ENCODE peak calls at places on chromosomes 12 and 14, in six cellular contexts. One of them, this sample, is unnamed.
A peak's percentile ranks its signal among the peaks of the same experiment; 100 is the strongest.

GRCh38 chr14:29749327-29749726 is 178.3 kb downstream of the PRKD1 start:
- DNase-seq in adrenal gland: no peak
- DNase-seq in upper lobe of left lung: no peak
- DNase-seq in cardiac muscle cell: no peak
- DNase-seq in CD4-positive, CD25-positive, alpha-beta regulatory T cell: no peak
- DNase-seq in Peyer's patch: no peak
- DNase-seq in this sample: no peak

GRCh38 chr14:79972230-79972629 is 239.1 kb downstream of the DIO2 start:
- DNase-seq in Peyer's patch: no peak
- DNase-seq in upper lobe of left lung: no peak
- DNase-seq in CD4-positive, CD25-positive, alpha-beta regulatory T cell: no peak
- DNase-seq in adrenal gland: no peak
- DNase-seq in cardiac muscle cell: no peak
- DNase-seq in this sample: no peak

GRCh38 chr12:124436366-124436765 is 131.0 kb downstream of the NCOR2 start:
- DNase-seq in cardiac muscle cell: no peak
- DNase-seq in Peyer's patch: no peak
- DNase-seq in upper lobe of left lung: no peak
- DNase-seq in CD4-positive, CD25-positive, alpha-beta regulatory T cell: no peak
- DNase-seq in adrenal gland: no peak
- DNase-seq in this sample: no peak

GRCh38 chr14:105070760-105071137 is 5.5 kb upstream of the GPR132 start:
- DNase-seq in upper lobe of left lung: no peak
- DNase-seq in Peyer's patch: no peak
- DNase-seq in cardiac muscle cell: no peak
- DNase-seq in CD4-positive, CD25-positive, alpha-beta regulatory T cell: no peak
- DNase-seq in adrenal gland: no peak
- DNase-seq in this sample: no peak

GRCh38 chr12:91687052-91688017 is 458.3 kb downstream of the BTG1 start:
- DNase-seq in upper lobe of left lung: no peak
- DNase-seq in cardiac muscle cell: no peak
- DNase-seq in Peyer's patch: no peak
- DNase-seq in adrenal gland: no peak
- DNase-seq in CD4-positive, CD25-positive, alpha-beta regulatory T cell: peak; percentile 8
- DNase-seq in this sample: peak; percentile 85

GRCh38 chr12:14824012-14824634 is 10.1 kb upstream of the SMCO3 start:
- DNase-seq in Peyer's patch: no peak
- DNase-seq in CD4-positive, CD25-positive, alpha-beta regulatory T cell: no peak
- DNase-seq in upper lobe of left lung: no peak
- DNase-seq in cardiac muscle cell: no peak
- DNase-seq in adrenal gland: no peak
- DNase-seq in this sample: no peak

GRCh38 chr14:92945959-92946846 is 23.3 kb downstream of the CHGA start:
- DNase-seq in Peyer's patch: no peak
- DNase-seq in cardiac muscle cell: no peak
- DNase-seq in adrenal gland: peak; percentile 45
- DNase-seq in upper lobe of left lung: peak; percentile 82
- DNase-seq in CD4-positive, CD25-positive, alpha-beta regulatory T cell: no peak
- DNase-seq in this sample: no peak

GRCh38 chr14:83909507-83909906 is 1620.4 kb upstream of the FLRT2 start:
- DNase-seq in CD4-positive, CD25-positive, alpha-beta regulatory T cell: no peak
- DNase-seq in Peyer's patch: no peak
- DNase-seq in adrenal gland: no peak
- DNase-seq in cardiac muscle cell: no peak
- DNase-seq in upper lobe of left lung: no peak
- DNase-seq in this sample: no peak

GRCh38 chr14:52790756-52791203 is 627 bp downstream of the GNPNAT1 start:
- DNase-seq in upper lobe of left lung: no peak
- DNase-seq in Peyer's patch: no peak
- DNase-seq in adrenal gland: no peak
- DNase-seq in CD4-positive, CD25-positive, alpha-beta regulatory T cell: no peak
- DNase-seq in cardiac muscle cell: no peak
- DNase-seq in this sample: no peak

GRCh38 chr12:106594447-106594846 is 11.6 kb downstream of the RFX4 start:
- DNase-seq in Peyer's patch: no peak
- DNase-seq in cardiac muscle cell: no peak
- DNase-seq in adrenal gland: no peak
- DNase-seq in upper lobe of left lung: peak; percentile 57
- DNase-seq in CD4-positive, CD25-positive, alpha-beta regulatory T cell: no peak
- DNase-seq in this sample: no peak

GRCh38 chr12:49041881-49042484 is 18.6 kb downstream of the KMT2D start:
- DNase-seq in CD4-positive, CD25-positive, alpha-beta regulatory T cell: no peak
- DNase-seq in adrenal gland: no peak
- DNase-seq in upper lobe of left lung: no peak
- DNase-seq in cardiac muscle cell: no peak
- DNase-seq in Peyer's patch: no peak
- DNase-seq in this sample: no peak

GRCh38 chr12:68131867-68132414 is 27.6 kb downstream of the IFNG start:
- DNase-seq in Peyer's patch: no peak
- DNase-seq in upper lobe of left lung: no peak
- DNase-seq in adrenal gland: no peak
- DNase-seq in cardiac muscle cell: no peak
- DNase-seq in CD4-positive, CD25-positive, alpha-beta regulatory T cell: no peak
- DNase-seq in this sample: no peak

GRCh38 chr14:74324945-74325361 is 22.2 kb upstream of the ABCD4 start:
- DNase-seq in adrenal gland: no peak
- DNase-seq in cardiac muscle cell: peak; percentile 54
- DNase-seq in upper lobe of left lung: no peak
- DNase-seq in Peyer's patch: no peak
- DNase-seq in CD4-positive, CD25-positive, alpha-beta regulatory T cell: no peak
- DNase-seq in this sample: no peak

GRCh38 chr12:5614206-5614605 is 182.3 kb downstream of the NTF3 start:
- DNase-seq in upper lobe of left lung: no peak
- DNase-seq in adrenal gland: no peak
- DNase-seq in cardiac muscle cell: no peak
- DNase-seq in CD4-positive, CD25-positive, alpha-beta regulatory T cell: no peak
- DNase-seq in Peyer's patch: no peak
- DNase-seq in this sample: no peak

GRCh38 chr12:121784460-121784859 is 9.0 kb downstream of the RHOF start:
- DNase-seq in upper lobe of left lung: no peak
- DNase-seq in CD4-positive, CD25-positive, alpha-beta regulatory T cell: no peak
- DNase-seq in cardiac muscle cell: no peak
- DNase-seq in adrenal gland: peak; percentile 71
- DNase-seq in Peyer's patch: no peak
- DNase-seq in this sample: no peak

GRCh38 chr12:121783771-121784170 is 9.7 kb downstream of the RHOF start:
- DNase-seq in upper lobe of left lung: no peak
- DNase-seq in CD4-positive, CD25-positive, alpha-beta regulatory T cell: no peak
- DNase-seq in Peyer's patch: no peak
- DNase-seq in adrenal gland: no peak
- DNase-seq in cardiac muscle cell: no peak
- DNase-seq in this sample: no peak

GRCh38 chr12:121787063-121787774 is 6.3 kb downstream of the RHOF start:
- DNase-seq in CD4-positive, CD25-positive, alpha-beta regulatory T cell: peak; percentile 58
- DNase-seq in adrenal gland: no peak
- DNase-seq in cardiac muscle cell: no peak
- DNase-seq in upper lobe of left lung: no peak
- DNase-seq in Peyer's patch: peak; percentile 87
- DNase-seq in this sample: peak; percentile 59

GRCh38 chr12:121788176-121788818 is 5.2 kb downstream of the RHOF start:
- DNase-seq in CD4-positive, CD25-positive, alpha-beta regulatory T cell: no peak
- DNase-seq in upper lobe of left lung: no peak
- DNase-seq in Peyer's patch: no peak
- DNase-seq in adrenal gland: no peak
- DNase-seq in cardiac muscle cell: no peak
- DNase-seq in this sample: no peak

GRCh38 chr12:121786441-121786825 is 7.1 kb downstream of the RHOF start:
- DNase-seq in cardiac muscle cell: no peak
- DNase-seq in adrenal gland: peak; percentile 97
- DNase-seq in upper lobe of left lung: no peak
- DNase-seq in Peyer's patch: no peak
- DNase-seq in CD4-positive, CD25-positive, alpha-beta regulatory T cell: no peak
- DNase-seq in this sample: peak; percentile 74
- H3K4me1 ChIP-seq in cardiac muscle cell: peaks cover 15% of the 10 kb centered on the region
- H3K4me1 ChIP-seq in adrenal gland: peaks cover 10% of the 10 kb centered on the region
- H3K4me1 ChIP-seq in upper lobe of left lung: peaks cover 67% of the 10 kb centered on the region
- H3K4me1 ChIP-seq in Peyer's patch: peaks cover 64% of the 10 kb centered on the region
- H3K4me1 ChIP-seq in CD4-positive, CD25-positive, alpha-beta regulatory T cell: peaks cover 97% of the 10 kb centered on the region
- H3K4me1 ChIP-seq in this sample: peaks cover 91% of the 10 kb centered on the region

DNA sequence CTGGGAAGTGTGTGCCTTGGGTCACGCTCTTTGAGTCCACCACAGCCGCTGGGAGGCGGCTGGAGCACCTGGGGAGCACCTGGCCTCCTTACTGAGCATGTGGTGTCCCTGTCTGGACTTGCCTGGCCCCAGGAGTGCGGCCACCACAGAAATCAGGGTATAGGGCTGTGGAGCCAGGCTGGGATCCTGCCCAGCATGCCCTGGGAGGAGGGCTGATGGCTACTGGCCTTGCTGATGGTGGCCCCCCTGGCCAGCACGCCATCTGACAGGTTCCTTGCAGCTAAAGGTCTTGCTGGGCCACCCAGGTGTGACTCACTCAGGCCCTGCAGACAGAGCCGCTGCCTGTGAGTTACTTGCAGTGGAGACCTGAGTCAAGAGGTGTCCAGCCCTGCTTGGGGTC is 6.0 kb downstream of the ULK1 start:
- DNase-seq in cardiac muscle cell: no peak
- DNase-seq in Peyer's patch: no peak
- DNase-seq in upper lobe of left lung: no peak
- DNase-seq in CD4-positive, CD25-positive, alpha-beta regulatory T cell: no peak
- DNase-seq in adrenal gland: peak; percentile 35
- DNase-seq in this sample: no peak
- H3K4me1 ChIP-seq in cardiac muscle cell: peaks cover 11% of the 10 kb centered on the region
- H3K4me1 ChIP-seq in Peyer's patch: peaks cover 8% of the 10 kb centered on the region
- H3K4me1 ChIP-seq in upper lobe of left lung: peaks cover 63% of the 10 kb centered on the region
- H3K4me1 ChIP-seq in CD4-positive, CD25-positive, alpha-beta regulatory T cell: peaks cover 20% of the 10 kb centered on the region
- H3K4me1 ChIP-seq in adrenal gland: peaks cover 18% of the 10 kb centered on the region
- H3K4me1 ChIP-seq in this sample: peaks cover 19% of the 10 kb centered on the region

GRCh38 chr14:61459229-61459628 is 137.8 kb downstream of the PRKCH start:
- DNase-seq in CD4-positive, CD25-positive, alpha-beta regulatory T cell: no peak
- DNase-seq in cardiac muscle cell: no peak
- DNase-seq in adrenal gland: no peak
- DNase-seq in upper lobe of left lung: no peak
- DNase-seq in Peyer's patch: no peak
- DNase-seq in this sample: no peak
- H3K4me1 ChIP-seq in CD4-positive, CD25-positive, alpha-beta regulatory T cell: peaks cover 33% of the 10 kb centered on the region
- H3K4me1 ChIP-seq in cardiac muscle cell: peaks cover 28% of the 10 kb centered on the region
- H3K4me1 ChIP-seq in adrenal gland: no peaks in the 10 kb centered on the region
- H3K4me1 ChIP-seq in upper lobe of left lung: peaks cover 29% of the 10 kb centered on the region
- H3K4me1 ChIP-seq in Peyer's patch: peaks cover 4% of the 10 kb centered on the region
- H3K4me1 ChIP-seq in this sample: peaks cover 48% of the 10 kb centered on the region

GRCh38 chr14:68549057-68549421 is 243.8 kb downstream of the ZFP36L1 start:
- DNase-seq in Peyer's patch: no peak
- DNase-seq in upper lobe of left lung: no peak
- DNase-seq in adrenal gland: peak; percentile 52
- DNase-seq in CD4-positive, CD25-positive, alpha-beta regulatory T cell: no peak
- DNase-seq in cardiac muscle cell: no peak
- DNase-seq in this sample: no peak
- H3K4me1 ChIP-seq in Peyer's patch: no peaks in the 10 kb centered on the region
- H3K4me1 ChIP-seq in upper lobe of left lung: peaks cover 71% of the 10 kb centered on the region
- H3K4me1 ChIP-seq in adrenal gland: peaks cover 12% of the 10 kb centered on the region
- H3K4me1 ChIP-seq in CD4-positive, CD25-positive, alpha-beta regulatory T cell: no peaks in the 10 kb centered on the region
- H3K4me1 ChIP-seq in cardiac muscle cell: peaks cover 27% of the 10 kb centered on the region
- H3K4me1 ChIP-seq in this sample: no peaks in the 10 kb centered on the region

DNA sequence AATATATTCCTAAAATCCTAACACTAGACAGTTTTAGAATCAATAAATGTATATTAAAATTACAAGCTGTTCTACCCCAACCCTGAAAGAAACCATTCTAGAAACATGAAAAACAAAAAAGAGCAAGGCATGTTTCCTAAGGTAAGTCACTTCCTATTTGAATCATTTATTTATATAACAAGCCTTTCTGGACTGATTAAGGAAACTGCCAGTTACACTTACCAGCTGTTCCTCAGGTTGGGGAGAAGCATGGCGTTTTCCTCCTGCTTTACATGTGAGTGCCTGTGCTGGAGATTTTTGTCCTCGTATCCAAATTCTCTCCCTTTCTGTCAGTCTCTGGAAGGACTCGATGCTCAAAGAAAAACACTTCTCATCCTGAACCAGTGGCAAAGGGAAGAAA is 183.3 kb downstream of the EFCAB11 start:
- DNase-seq in adrenal gland: no peak
- DNase-seq in Peyer's patch: no peak
- DNase-seq in upper lobe of left lung: no peak
- DNase-seq in CD4-positive, CD25-positive, alpha-beta regulatory T cell: no peak
- DNase-seq in cardiac muscle cell: no peak
- DNase-seq in this sample: no peak
- H3K4me1 ChIP-seq in adrenal gland: no peaks in the 10 kb centered on the region
- H3K4me1 ChIP-seq in Peyer's patch: no peaks in the 10 kb centered on the region
- H3K4me1 ChIP-seq in upper lobe of left lung: peaks cover 20% of the 10 kb centered on the region
- H3K4me1 ChIP-seq in CD4-positive, CD25-positive, alpha-beta regulatory T cell: peaks cover 26% of the 10 kb centered on the region
- H3K4me1 ChIP-seq in cardiac muscle cell: no peaks in the 10 kb centered on the region
- H3K4me1 ChIP-seq in this sample: peaks cover 32% of the 10 kb centered on the region

This sample was measured in CD8-positive, alpha-beta memory T cell.